ENCODE peak calls at places on chromosome 22, in six cellular contexts. L is thyroid gland; I is stimulated activated CD4-positive, alpha-beta T cell treated with anti-CD3 and anti-CD28 coated beads, Interleukin-12 subunit alpha, Interleukin-12 subunit beta, amount 100 ng/mL, for 4 hours; Q is NCI-H146; P is Calu3; V is NCI-H1417. Y is an unnamed sample.

GRCh38 chr22:17366830-17367229 is 2.4 kb upstream of the CECR2 start:
- DNase-seq in L (no peak), I (peak; percentile 17), Q (peak; percentile 48), P (peak; percentile 31), V (no peak), Y (peak; percentile 29)

GRCh38 chr22:18057568-18058209 is 20.1 kb upstream of the PEX26 start:
- DNase-seq in L (peak; percentile 40), I (no peak), Q (no peak), P (peak; percentile 72), V (no peak), Y (no peak)

GRCh38 chr22:41048791-41049717 is 43.3 kb upstream of the EP300 start:
- DNase-seq in L (peak; percentile 28), I (no peak), Q (peak; percentile 72), P (peak; percentile 33), V (no peak), Y (peak; percentile 21)

GRCh38 chr22:43388420-43388851 is 23.4 kb upstream of the MPPED1 start:
- DNase-seq in L (peak; percentile 71), I (peak; percentile 70), Q (peak; percentile 57), P (peak; percentile 87), V (peak; percentile 57), Y (peak; percentile 89)

GRCh38 chr22:50677493-50678217 is 5.0 kb downstream of the SHANK3 start:
- DNase-seq in L (no peak), I (no peak), Q (no peak), P (no peak), V (no peak), Y (no peak)

GRCh38 chr22:37431811-37432707 is 4.8 kb upstream of the ELFN2 start:
- DNase-seq in L (no peak), I (no peak), Q (no peak), P (peak; percentile 79), V (no peak), Y (no peak)

GRCh38 chr22:25053153-25053805 is 100.8 kb downstream of the KIAA1671 start:
- DNase-seq in L (no peak), I (no peak), Q (no peak), P (no peak), V (no peak), Y (no peak)

GRCh38 chr22:48253136-48253535 is 1490.7 kb downstream of the TBC1D22A start:
- DNase-seq in L (no peak), I (no peak), Q (no peak), P (no peak), V (no peak), Y (no peak)

GRCh38 chr22:27686534-27686933 is 115.0 kb downstream of the MN1 start:
- DNase-seq in L (peak; percentile 22), I (no peak), Q (no peak), P (peak; percentile 69), V (no peak), Y (no peak)

GRCh38 chr22:23219787-23220484 is 39.6 kb downstream of the BCR start:
- DNase-seq in L (peak; percentile 89), I (peak; percentile 45), Q (peak; percentile 22), P (peak; percentile 64), V (peak; percentile 51), Y (no peak)

GRCh38 chr22:41094036-41094435 is 1.6 kb downstream of the EP300 start:
- DNase-seq in L (no peak), I (no peak), Q (no peak), P (no peak), V (no peak), Y (no peak)

GRCh38 chr22:30469165-30469564 is 2.7 kb downstream of the SEC14L3 start:
- DNase-seq in L (no peak), I (no peak), Q (no peak), P (no peak), V (no peak), Y (no peak)

GRCh38 chr22:48084041-48084748 is 1321.7 kb downstream of the TBC1D22A start:
- DNase-seq in L (no peak), I (no peak), Q (no peak), P (no peak), V (no peak), Y (no peak)

GRCh38 chr22:31179345-31179744 is 19.4 kb downstream of the RNF185 start:
- DNase-seq in L (peak; percentile 92), I (no peak), Q (peak; percentile 44), P (no peak), V (no peak), Y (no peak)

GRCh38 chr22:36864454-36865215 is 3.8 kb downstream of the NCF4 start:
- DNase-seq in L (no peak), I (no peak), Q (no peak), P (no peak), V (no peak), Y (no peak)

GRCh38 chr22:45893516-45893915 is 83.4 kb downstream of the WNT7B start:
- DNase-seq in L (no peak), I (no peak), Q (no peak), P (no peak), V (no peak), Y (no peak)